ENCODE peak calls at places on chromosomes 3 and 15, in four cellular contexts. F is cardiac fibroblast, C is HFFc6, D is adrenal gland. S is an unnamed sample.

GRCh38 chr15:48644827-48645557 is 517 bp downstream of the FBN1 start:
- DNase-seq in C (no peak), D (peak), F (peak), S (peak)

GRCh38 chr3:81161851-81162250 is 599.6 kb downstream of the GBE1 start:
- DNase-seq in F (no peak), D (no peak), C (no peak), S (no peak)

GRCh38 chr15:43187544-43188155 is 2.4 kb downstream of the CCNDBP1 start:
- DNase-seq in F (peak), D (no peak), C (peak), S (peak)

GRCh38 chr3:11626084-11626463 is 17.6 kb downstream of the VGLL4 start:
- DNase-seq in C (no peak), D (no peak), F (no peak), S (no peak)

GRCh38 chr15:101657968-101658784 is 6.0 kb upstream of the TM2D3 start:
- DNase-seq in F (no peak), C (no peak), D (no peak), S (peak)

GRCh38 chr15:58746174-58746573 is 3.3 kb downstream of the ADAM10 start:
- DNase-seq in D (no peak), C (no peak), F (no peak), S (no peak)

GRCh38 chr3:169772951-169773816 is at the start of gene MYNN:
- DNase-seq in C (peak), F (peak), D (peak), S (peak)

GRCh38 chr15:89785064-89785770 is 9.1 kb downstream of the MESP2 start:
- DNase-seq in D (no peak), C (no peak), F (no peak), S (peak)

GRCh38 chr3:46849686-46850467 is 13.4 kb downstream of the MYL3 start:
- DNase-seq in C (no peak), F (no peak), D (peak), S (no peak)

GRCh38 chr15:88006146-88006545 is 250.4 kb downstream of the NTRK3 start:
- DNase-seq in F (no peak), D (no peak), C (no peak), S (no peak)

GRCh38 chr15:87998658-87999057 is 257.9 kb downstream of the NTRK3 start:
- DNase-seq in C (no peak), F (no peak), D (no peak), S (no peak)

GRCh38 chr15:88004379-88004778 is 252.2 kb downstream of the NTRK3 start:
- DNase-seq in D (no peak), C (no peak), F (no peak), S (no peak)

GRCh38 chr15:88002721-88003120 is 253.8 kb downstream of the NTRK3 start:
- DNase-seq in C (no peak), F (no peak), D (no peak), S (no peak)

DNA sequence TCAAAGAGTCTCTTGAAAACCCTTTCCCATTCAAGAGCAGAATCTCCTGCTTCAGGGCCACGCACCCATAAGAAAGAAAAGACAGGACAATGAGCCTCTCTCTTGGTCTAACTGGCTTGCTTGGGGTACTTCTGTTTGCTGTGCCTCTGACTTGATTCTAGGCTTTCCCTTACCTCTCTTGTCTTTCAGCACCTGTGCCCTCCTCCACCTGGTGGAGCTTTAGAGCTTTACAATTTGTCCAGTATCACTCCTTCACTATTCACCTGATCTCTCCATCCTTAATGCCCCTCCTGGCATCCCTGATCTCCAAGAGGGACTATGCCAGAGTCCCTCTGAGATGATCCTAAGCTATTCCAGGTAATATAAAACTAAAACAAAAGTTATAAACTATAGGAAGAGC is 252.6 kb downstream of the NTRK3 start:
- DNase-seq in C (no peak), D (no peak), F (no peak), S (no peak)
- TF ChIP-seq CTCF in C (no peak), D (no peak), F (no peak), S (no peak)

GRCh38 chr15:51226813-51227212 is 111.6 kb downstream of the CYP19A1 start:
- DNase-seq in D (no peak), F (no peak), C (no peak), S (no peak)

GRCh38 chr15:51227967-51228783 is 110.2 kb downstream of the CYP19A1 start:
- DNase-seq in F (peak), C (peak), D (peak), S (peak)

GRCh38 chr15:51232581-51232980 is 105.8 kb downstream of the CYP19A1 start:
- DNase-seq in F (no peak), C (no peak), D (no peak), S (no peak)

GRCh38 chr15:51234181-51234927 is 104.0 kb downstream of the CYP19A1 start:
- DNase-seq in C (no peak), F (no peak), D (no peak), S (no peak)

DNA sequence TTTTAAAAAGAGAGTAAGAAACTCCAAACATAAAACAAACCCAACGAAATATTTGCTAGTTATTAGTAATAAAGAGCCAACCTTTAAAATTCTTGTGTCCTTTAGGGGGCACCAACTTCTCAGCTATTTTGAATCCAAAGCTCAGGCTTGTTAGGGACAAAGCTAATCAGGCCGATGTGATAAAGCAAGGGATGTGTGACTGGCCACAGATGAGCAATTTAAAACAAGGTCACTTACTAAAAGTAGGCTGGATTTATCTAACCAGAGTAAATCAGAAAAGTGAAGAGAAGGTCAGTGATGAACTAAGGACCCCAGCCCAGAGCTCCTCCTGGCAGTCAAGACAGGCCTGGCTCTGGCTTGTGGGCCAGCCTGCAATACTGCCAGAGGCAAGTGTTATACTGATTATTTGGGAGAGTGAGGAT is 108.5 kb downstream of the CYP19A1 start:
- DNase-seq in F (peak), C (peak), D (peak), S (no peak)
- TF ChIP-seq CTCF in F (peak), C (peak), D (peak), S (no peak)

GRCh38 chr3:152230367-152230766 is 38.4 kb upstream of the MBNL1 start:
- DNase-seq in D (no peak), C (no peak), F (no peak), S (no peak)

GRCh38 chr3:152232001-152232400 is 36.7 kb upstream of the MBNL1 start:
- DNase-seq in C (no peak), F (no peak), D (no peak), S (no peak)

GRCh38 chr3:152232679-152233078 is 36.0 kb upstream of the MBNL1 start:
- DNase-seq in C (no peak), F (no peak), D (no peak), S (no peak)

GRCh38 chr3:152225176-152225575 is 43.6 kb upstream of the MBNL1 start:
- DNase-seq in D (no peak), F (no peak), C (no peak), S (no peak)

GRCh38 chr3:152229692-152230091 is 39.0 kb upstream of the MBNL1 start:
- DNase-seq in C (no peak), D (no peak), F (no peak), S (no peak)
- TF ChIP-seq CTCF in C (no peak), D (peak), F (no peak), S (no peak)

GRCh38 chr15:44550256-44550655 is 13.3 kb downstream of the EIF3J start:
- DNase-seq in C (peak), D (no peak), F (peak), S (peak)

GRCh38 chr15:44541282-44541958 is 4.5 kb downstream of the EIF3J start:
- DNase-seq in C (peak), D (no peak), F (peak), S (peak)

GRCh38 chr15:44550734-44551133 is 13.8 kb downstream of the EIF3J start:
- DNase-seq in C (no peak), D (no peak), F (no peak), S (no peak)

GRCh38 chr15:44545934-44546802 is 9.2 kb downstream of the EIF3J start:
- DNase-seq in F (no peak), C (peak), D (peak), S (peak)
- TF ChIP-seq CTCF in F (peak), C (peak), D (no peak), S (peak)

GRCh38 chr15:25136119-25136518 is 181.3 kb downstream of the SNRPN start:
- DNase-seq in C (no peak), F (peak), D (peak), S (no peak)
- TF ChIP-seq CTCF in C (peak), F (peak), D (peak), S (no peak)

DNA sequence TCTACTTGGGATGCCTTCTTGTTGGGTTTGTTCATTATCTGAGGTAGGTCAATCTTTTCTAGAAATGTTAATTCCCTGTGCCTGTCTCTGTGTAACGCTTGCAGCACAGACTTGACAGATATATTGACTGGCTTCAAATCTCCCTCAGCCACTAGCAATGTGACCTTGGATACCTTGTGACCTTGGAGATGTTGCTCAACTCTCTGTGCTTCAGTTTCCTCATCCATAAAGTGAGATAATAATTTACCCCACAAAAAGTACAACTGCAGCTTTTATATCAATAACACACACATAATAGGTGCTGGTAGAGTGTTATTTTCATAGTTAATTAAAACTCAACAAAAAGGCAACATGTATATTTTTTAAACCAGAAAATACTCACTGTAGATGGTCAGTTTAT is 52.9 kb downstream of the SIDT1 start:
- DNase-seq in D (no peak), F (no peak), C (no peak), S (no peak)
- TF ChIP-seq CTCF in D (no peak), F (no peak), C (no peak), S (no peak)

GRCh38 chr15:28021281-28022039 is 77.7 kb downstream of the OCA2 start:
- DNase-seq in F (peak), D (peak), C (no peak), S (no peak)
- TF ChIP-seq CTCF in F (no peak), D (peak), C (peak), S (no peak)

GRCh38 chr3:134453631-134454030 is 32.2 kb downstream of the ANAPC13 start:
- DNase-seq in D (no peak), C (no peak), F (no peak), S (no peak)
- TF ChIP-seq CTCF in D (no peak), C (peak), F (no peak), S (no peak)